ENCODE peak calls at places on chromosomes 16 and 17, in eight cellular contexts. L is mucosa of descending colon; G is cortex of kidney; P is naive thymus-derived CD4-positive, alpha-beta T cell; S is mammary epithelial cell; Z is NCI-H1105 treated with DMSO at 0.1 percent for 48 hours; A is RPMI7951; T is LHCN-M2. R is an unnamed sample.

GRCh38 chr16:86074651-86075487 is 175.9 kb downstream of the IRF8 start:
- DNase-seq in T (no peak), S (peak; percentile 1), L (no peak), Z (no peak), G (no peak), A (peak; percentile 90), P (no peak), R (no peak)

GRCh38 chr17:40104570-40105471 is 4.4 kb upstream of the NR1D1 start:
- DNase-seq in P (no peak), A (no peak), L (no peak), S (peak; percentile 64), G (no peak), Z (no peak), T (no peak), R (no peak)

GRCh38 chr17:29241015-29241963 is 5.4 kb upstream of the CRYBA1 start:
- DNase-seq in L (no peak), P (no peak), G (no peak), Z (no peak), S (peak; percentile 94), T (peak; percentile 95), A (peak; percentile 94), R (no peak)

GRCh38 chr16:87231911-87232310 is 85.3 kb downstream of the C16orf95 start:
- DNase-seq in A (no peak), Z (no peak), L (no peak), T (no peak), S (no peak), P (no peak), G (no peak), R (no peak)

GRCh38 chr17:81152288-81152848 is 12.9 kb upstream of the PVALEF start:
- DNase-seq in S (no peak), L (no peak), Z (no peak), P (no peak), G (no peak), T (no peak), A (no peak), R (no peak)

GRCh38 chr17:68019336-68019674 is 16.2 kb upstream of the KPNA2 start:
- DNase-seq in Z (no peak), P (no peak), L (no peak), G (no peak), T (no peak), A (no peak), S (no peak), R (no peak)

GRCh38 chr17:69415431-69415830 is 934 bp downstream of the MAP2K6 start:
- DNase-seq in Z (no peak), A (no peak), T (no peak), L (no peak), G (no peak), P (no peak), S (no peak), R (no peak)

GRCh38 chr16:15775663-15776304 is 81.0 kb downstream of the MYH11 start:
- DNase-seq in A (no peak), L (no peak), Z (no peak), T (no peak), P (no peak), G (no peak), S (peak; percentile 9), R (no peak)

GRCh38 chr17:38720941-38721340 is 9.2 kb upstream of the CISD3 start:
- DNase-seq in T (no peak), P (no peak), A (no peak), L (no peak), G (no peak), Z (no peak), S (no peak), R (no peak)

GRCh38 chr16:70391881-70392481 is 45.3 kb downstream of the DDX19A start:
- DNase-seq in L (no peak), Z (no peak), G (no peak), A (peak; percentile 88), T (peak; percentile 72), S (peak; percentile 43), P (no peak), R (no peak)

GRCh38 chr17:27993161-27993695 is 49.2 kb upstream of the NLK start:
- DNase-seq in L (no peak), S (no peak), Z (no peak), A (peak; percentile 19), G (no peak), P (no peak), T (no peak), R (no peak)